ENCODE peak calls at places on chromosomes 6 and 20, in five cellular contexts. W, Z, U, S and H are unnamed samples. For H3K36me3, the result is how much of the 10 kb centered on the place peaks cover.

GRCh38 chr6:68108243-68108835 is 526.7 kb upstream of the ADGRB3 start:
- DNase-seq in U (no peak), W (peak), Z (no peak), S (no peak), H (no peak)

GRCh38 chr6:130788954-130789353 is 38.3 kb upstream of the SMLR1 start:
- DNase-seq in U (no peak), W (no peak), Z (no peak), S (no peak), H (no peak)

GRCh38 chr20:5969348-5969935 is 19.0 kb downstream of the MCM8 start:
- DNase-seq in Z (no peak), S (no peak), U (no peak), W (no peak), H (no peak)

GRCh38 chr6:92496527-92496926 is 922.8 kb downstream of the EPHA7 start:
- DNase-seq in U (no peak), W (no peak), Z (no peak), S (no peak), H (no peak)

GRCh38 chr6:100833972-100834574 is 47.1 kb downstream of the ASCC3 start:
- DNase-seq in U (no peak), W (no peak), S (no peak), Z (no peak), H (no peak)

GRCh38 chr6:27839303-27840081 is 72.7 kb downstream of the OR2B2 start:
- DNase-seq in W (peak), S (peak), U (peak), Z (no peak), H (no peak)

GRCh38 chr6:10521104-10521808 is at the start of gene GCNT2:
- DNase-seq in W (peak), S (peak), Z (peak), U (no peak), H (no peak)

GRCh38 chr6:81144346-81144745 is 608.1 kb downstream of the TENT5A start:
- DNase-seq in Z (no peak), S (no peak), W (peak), U (no peak), H (no peak)

GRCh38 chr6:155224031-155224451 is 39.8 kb upstream of the CLDN20 start:
- DNase-seq in Z (no peak), U (no peak), W (peak), S (no peak), H (no peak)

GRCh38 chr6:2245954-2246863 is 804 bp upstream of the GMDS start:
- DNase-seq in W (peak), S (peak), Z (no peak), U (peak), H (peak)

GRCh38 chr6:2035046-2035445 is 210.4 kb downstream of the GMDS start:
- DNase-seq in W (no peak), Z (no peak), S (no peak), U (no peak), H (no peak)

GRCh38 chr6:5025911-5026819 is 22.3 kb upstream of the RPP40 start:
- DNase-seq in U (peak), S (peak), W (peak), Z (peak), H (no peak)

GRCh38 chr20:39775110-39775509 is 813.0 kb downstream of the DHX35 start:
- DNase-seq in W (no peak), Z (no peak), S (peak), U (peak), H (no peak)

GRCh38 chr6:71727632-71728294 is 158.6 kb upstream of the RIMS1 start:
- DNase-seq in Z (no peak), W (no peak), S (no peak), U (no peak), H (no peak)

GRCh38 chr6:14283600-14284235 is 166.1 kb downstream of the CD83 start:
- DNase-seq in S (no peak), U (no peak), W (no peak), Z (peak), H (no peak)

GRCh38 chr20:1265226-1265915 is 723 bp upstream of the SNPH start:
- DNase-seq in U (no peak), W (no peak), S (no peak), Z (no peak), H (no peak)

GRCh38 chr20:6831461-6831860 is 64.0 kb downstream of the BMP2 start:
- DNase-seq in U (no peak), S (no peak), Z (no peak), W (no peak), H (no peak)

GRCh38 chr6:2186516-2186915 is 58.9 kb downstream of the GMDS start:
- DNase-seq in U (no peak), Z (no peak), W (no peak), S (no peak), H (no peak)

GRCh38 chr6:115594894-115595293 is 465.8 kb downstream of the FRK start:
- DNase-seq in S (no peak), U (no peak), W (no peak), Z (no peak), H (no peak)

GRCh38 chr6:11645016-11645415 is 107.5 kb downstream of the TMEM170B start:
- DNase-seq in S (no peak), U (no peak), Z (no peak), W (peak), H (no peak)

GRCh38 chr6:100457251-100457990 is 7.3 kb downstream of the SIM1 start:
- DNase-seq in S (no peak), W (no peak), Z (peak), U (no peak), H (no peak)

DNA sequence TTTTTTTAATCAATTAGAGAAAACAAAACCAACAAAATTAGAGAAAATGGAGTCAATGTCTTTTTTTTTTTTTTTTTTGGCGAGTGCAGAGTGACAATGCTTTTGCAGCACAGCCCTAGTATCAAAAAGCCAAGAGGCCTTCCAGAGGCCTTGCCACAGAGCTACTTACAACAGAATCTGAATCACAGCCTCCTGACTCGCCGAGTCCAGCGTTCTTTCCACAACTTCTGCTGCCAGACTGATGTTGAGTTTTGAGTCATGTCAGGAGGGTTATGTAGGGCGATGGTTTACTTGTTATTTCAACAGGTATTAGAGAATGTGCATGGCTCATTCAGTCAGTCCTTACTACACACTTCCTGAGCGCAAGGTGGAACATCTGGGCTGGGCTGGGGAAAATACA is 88.6 kb downstream of the FNDC1 start:
- DNase-seq in W (no peak), S (no peak), Z (no peak), U (no peak), H (no peak)
- H3K36me3 ChIP-seq in W (under half), S (under half), Z (under half), U (under half), H (under half)

GRCh38 chr6:143782517-143782916 is 60.6 kb upstream of the LTV1 start:
- DNase-seq in U (no peak), Z (no peak), W (no peak), S (no peak), H (no peak)
- H3K27ac ChIP-seq in U (no peak), Z (no peak), W (no peak), S (no peak), H (no peak)

GRCh38 chr6:7896465-7896987 is 14.1 kb downstream of the TXNDC5 start:
- DNase-seq in U (no peak), S (no peak), W (no peak), Z (no peak), H (no peak)
- H3K36me3 ChIP-seq in U (under half), S (under half), W (half or more), Z (half or more), H (half or more)

DNA sequence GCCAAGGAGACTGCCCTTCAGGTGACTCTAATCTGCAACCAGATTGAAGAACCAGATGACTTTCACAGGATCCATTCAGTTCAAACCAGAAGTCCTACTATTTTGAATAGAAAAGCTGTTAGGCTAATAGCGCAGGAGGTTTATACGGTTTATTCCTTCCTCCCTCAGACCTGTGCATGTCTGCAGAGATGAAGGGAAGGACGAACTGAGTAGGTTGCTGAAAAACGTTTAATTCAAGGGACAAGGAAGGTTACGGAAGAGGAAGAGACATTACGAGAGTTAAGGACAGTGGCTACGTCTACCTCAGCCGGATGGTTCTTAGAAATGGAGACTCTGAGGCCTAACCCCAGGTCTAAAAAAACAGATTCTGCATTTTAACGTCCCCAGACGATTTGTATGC is 978 bp downstream of the AURKA start:
- DNase-seq in Z (no peak), S (no peak), W (no peak), U (no peak), H (no peak)
- H3K27ac ChIP-seq in Z (no peak), S (peak), W (peak), U (no peak), H (peak)

DNA sequence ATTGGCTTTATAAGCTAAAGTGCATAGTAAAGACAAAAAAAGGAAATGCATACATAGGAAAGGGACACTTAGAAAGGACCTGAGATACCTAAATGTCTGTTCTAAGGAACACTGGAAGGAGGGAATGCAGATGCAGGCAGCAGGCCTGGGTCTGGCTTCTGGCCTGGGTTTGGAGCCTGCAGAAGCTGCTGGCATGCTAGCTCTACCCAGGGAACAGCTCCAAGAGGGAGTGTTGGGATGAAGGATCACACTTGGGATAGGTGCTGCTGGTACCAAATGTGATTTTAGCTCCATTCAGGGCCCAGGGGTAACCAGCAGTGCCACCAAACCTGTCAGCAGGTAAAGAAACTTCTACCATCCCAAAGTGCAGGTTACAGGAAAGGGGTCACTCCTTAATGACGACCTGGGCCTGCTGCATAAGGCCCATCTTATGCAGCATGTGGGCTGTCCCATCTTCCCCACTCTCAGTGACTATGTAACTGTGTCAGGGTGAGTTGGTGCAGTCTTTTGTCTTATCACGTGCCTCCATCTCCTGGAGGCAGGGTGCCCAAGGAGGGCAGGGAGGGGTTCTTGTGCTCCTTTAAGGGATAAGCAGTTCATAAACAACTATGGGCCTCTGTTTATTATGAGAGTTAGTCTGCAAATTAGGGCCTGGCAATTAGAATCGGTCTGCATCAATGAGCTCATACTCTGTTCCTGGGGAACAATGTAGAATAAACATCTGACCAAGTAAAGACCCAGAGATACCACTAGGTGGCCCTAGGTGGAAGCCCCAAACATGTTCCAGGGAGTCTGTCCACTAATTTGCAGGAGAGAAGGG is 26.9 kb downstream of the DDX27 start:
- DNase-seq in U (no peak), W (peak), S (no peak), Z (no peak), H (no peak)
- H3K36me3 ChIP-seq in U (under half), W (half or more), S (under half), Z (half or more), H (half or more)

GRCh38 chr6:149329529-149329928 is 12.0 kb downstream of the TAB2 start:
- DNase-seq in S (no peak), U (no peak), Z (no peak), W (no peak), H (no peak)

GRCh38 chr6:149328083-149328482 is 10.6 kb downstream of the TAB2 start:
- DNase-seq in U (no peak), W (peak), S (no peak), Z (no peak), H (no peak)

GRCh38 chr6:149331043-149331807 is 13.7 kb downstream of the TAB2 start:
- DNase-seq in S (no peak), Z (no peak), W (peak), U (no peak), H (no peak)

GRCh38 chr6:149331871-149332270 is 14.4 kb downstream of the TAB2 start:
- DNase-seq in U (no peak), Z (no peak), W (peak), S (no peak), H (no peak)

GRCh38 chr6:149330133-149330532 is 12.6 kb downstream of the TAB2 start:
- DNase-seq in Z (no peak), U (no peak), S (no peak), W (no peak), H (no peak)
- H3K27ac ChIP-seq in Z (no peak), U (no peak), S (no peak), W (no peak), H (no peak)

GRCh38 chr6:151436814-151437213 is 15.1 kb downstream of the RMND1 start:
- DNase-seq in U (no peak), Z (no peak), W (peak), S (no peak), H (no peak)

GRCh38 chr6:151436300-151436699 is 15.6 kb downstream of the RMND1 start:
- DNase-seq in Z (no peak), W (no peak), U (no peak), S (no peak), H (no peak)

GRCh38 chr6:151437401-151437800 is 14.5 kb downstream of the RMND1 start:
- DNase-seq in U (no peak), Z (no peak), W (peak), S (no peak), H (no peak)

GRCh38 chr6:151432650-151433049 is 19.3 kb downstream of the RMND1 start:
- DNase-seq in Z (no peak), W (no peak), S (no peak), U (no peak), H (no peak)

DNA sequence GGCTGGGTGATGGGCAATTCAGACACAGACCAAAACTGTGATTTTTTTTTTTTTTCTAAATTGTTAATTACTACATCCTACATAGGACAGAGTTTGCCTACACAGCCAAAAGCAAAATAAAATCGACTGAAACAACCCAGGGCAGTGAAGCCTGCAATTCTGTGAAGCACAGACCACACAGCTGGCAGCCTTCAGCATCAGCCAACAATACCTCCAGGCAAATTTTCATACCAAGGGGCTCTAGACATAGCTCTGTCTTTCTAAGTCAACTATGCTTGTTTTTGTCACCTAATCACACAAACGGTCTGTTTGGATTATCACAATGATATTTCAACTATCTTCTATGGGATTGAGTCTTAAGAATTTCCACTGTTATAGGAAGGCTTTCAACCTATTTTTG is 17.6 kb downstream of the RMND1 start:
- DNase-seq in W (no peak), S (no peak), U (no peak), Z (no peak), H (no peak)
- H3K36me3 ChIP-seq in W (under half), S (under half), U (under half), Z (under half), H (half or more)

GRCh38 chr6:66029391-66029790 is 322.4 kb upstream of the EYS start:
- DNase-seq in Z (no peak), S (no peak), W (no peak), U (no peak), H (no peak)
- H3K27ac ChIP-seq in Z (no peak), S (no peak), W (no peak), U (no peak), H (no peak)